ENCODE peak calls at places on chromosomes 12 and 14, in nine cellular contexts. I is mesenchymal stem cell; J is hypothalamus; H is astrocyte of the spinal cord; R is stimulated activated CD4-positive, alpha-beta T cell treated with anti-CD3 and anti-CD28 coated beads, Interleukin-15, amount 100 ng/mL, for 24 hours; D is T-cell; L is endothelial cell; P is KG1; V is WTC11. Q is an unnamed sample.

GRCh38 chr12:12720637-12721250 is 3.6 kb downstream of the CDKN1B start:
- DNase-seq in I (no peak), J (no peak), H (peak; percentile 45), R (peak; percentile 18), D (no peak), L (no peak), P (no peak), V (no peak), Q (peak; percentile 44)

GRCh38 chr12:96141216-96141944 is 52.8 kb upstream of the ELK3 start:
- DNase-seq in I (peak; percentile 75), J (no peak), H (peak; percentile 61), R (no peak), D (no peak), L (no peak), P (no peak), V (no peak), Q (no peak)

GRCh38 chr14:100690672-100691071 is 36.0 kb upstream of the DLK1 start:
- DNase-seq in I (no peak), J (no peak), H (no peak), R (no peak), D (no peak), L (no peak), P (no peak), V (no peak), Q (no peak)

GRCh38 chr12:28216016-28216415 is 25.8 kb downstream of the CCDC91 start:
- DNase-seq in I (no peak), J (no peak), H (no peak), R (no peak), D (no peak), L (no peak), P (no peak), V (no peak), Q (no peak)

GRCh38 chr14:104795781-104796681 is 483 bp upstream of the AKT1 start:
- DNase-seq in I (peak; percentile 42), J (no peak), H (no peak), R (peak; percentile 73), D (no peak), L (peak; percentile 65), P (no peak), V (no peak), Q (peak; percentile 65)

GRCh38 chr14:55588259-55588699 is 8.3 kb downstream of the KTN1 start:
- DNase-seq in I (peak; percentile 65), J (no peak), H (peak; percentile 43), R (no peak), D (no peak), L (no peak), P (no peak), V (no peak), Q (no peak)

GRCh38 chr12:56161677-56162351 is 3.7 kb downstream of the MYL6 start:
- DNase-seq in I (no peak), J (no peak), H (no peak), R (no peak), D (no peak), L (no peak), P (no peak), V (no peak), Q (no peak)

GRCh38 chr14:80493620-80494019 is 282.3 kb upstream of the DIO2 start:
- DNase-seq in I (no peak), J (no peak), H (no peak), R (no peak), D (no peak), L (no peak), P (no peak), V (no peak), Q (no peak)

GRCh38 chr14:105124837-105125222 is 43.7 kb downstream of the JAG2 start:
- DNase-seq in I (no peak), J (no peak), H (no peak), R (no peak), D (no peak), L (no peak), P (no peak), V (no peak), Q (no peak)

GRCh38 chr14:69886843-69887242 is 7.6 kb downstream of the SMOC1 start:
- DNase-seq in I (peak; percentile 1), J (no peak), H (peak; percentile 78), R (no peak), D (no peak), L (no peak), P (no peak), V (no peak), Q (no peak)

GRCh38 chr12:108560321-108560721 is 652 bp downstream of the SART3 start:
- DNase-seq in I (peak; percentile 64), J (no peak), H (peak; percentile 37), R (no peak), D (no peak), L (no peak), P (no peak), V (no peak), Q (no peak)

GRCh38 chr12:116803018-116803736 is 65.1 kb downstream of the RNFT2 start:
- DNase-seq in I (no peak), J (no peak), H (no peak), R (no peak), D (no peak), L (no peak), P (no peak), V (no peak), Q (peak; percentile 57)

GRCh38 chr12:121894633-121895032 is 6.0 kb downstream of the PSMD9 start:
- DNase-seq in I (peak; percentile 60), J (no peak), H (peak; percentile 52), R (no peak), D (no peak), L (no peak), P (no peak), V (peak; percentile 30), Q (no peak)

GRCh38 chr12:119780786-119781434 is 96.2 kb downstream of the CIT start:
- DNase-seq in I (peak; percentile 52), J (peak; percentile 15), H (peak; percentile 56), R (no peak), D (no peak), L (peak; percentile 45), P (no peak), V (peak; percentile 37), Q (no peak)

GRCh38 chr12:124565071-124565491 is 2.3 kb downstream of the NCOR2 start:
- DNase-seq in I (no peak), J (peak; percentile 42), H (no peak), R (peak; percentile 45), D (no peak), L (no peak), P (no peak), V (no peak), Q (no peak)

GRCh38 chr12:110501378-110501721 is 561 bp downstream of the VPS29 start:
- DNase-seq in I (peak; percentile 63), J (no peak), H (peak; percentile 40), R (peak; percentile 50), D (no peak), L (peak; percentile 37), P (no peak), V (no peak), Q (peak; percentile 56)

GRCh38 chr12:50725011-50725899 is 38.6 kb upstream of the ATF1 start:
- DNase-seq in I (no peak), J (no peak), H (peak; percentile 55), R (no peak), D (no peak), L (no peak), P (no peak), V (no peak), Q (no peak)

Q was measured in DND-41.